ENCODE peak calls at places on chromosomes 5 and 9, in nine cellular contexts. Z is left ventricle myocardium inferior; H is GM12878; M is A549; L is fibroblast of lung; G is CD4-positive, alpha-beta T cell; O is MCF 10A; V is NB4; T is nephron progenitor cell. I is an unnamed sample.

GRCh38 chr5:31537856-31538255 is 5.8 kb downstream of the C5orf22 start:
- DNase-seq in Z (no peak), H (no peak), M (no peak), L (peak), G (no peak), O (no peak), V (no peak), T (no peak), I (no peak)

GRCh38 chr5:71925608-71926091 is 181.6 kb upstream of the MAP1B start:
- DNase-seq in Z (peak), H (no peak), M (peak), L (peak), G (no peak), O (no peak), V (no peak), T (no peak), I (no peak)

GRCh38 chr9:137493163-137494103 is 34.3 kb upstream of the NSMF start:
- DNase-seq in Z (no peak), H (no peak), M (no peak), L (peak), G (no peak), O (peak), V (no peak), T (no peak), I (no peak)

GRCh38 chr9:111118256-111118950 is 80.1 kb upstream of the LPAR1 start:
- DNase-seq in Z (no peak), H (no peak), M (no peak), L (peak), G (no peak), O (no peak), V (no peak), T (no peak), I (no peak)

GRCh38 chr5:128881609-128882008 is 83.7 kb upstream of the SLC27A6 start:
- DNase-seq in Z (no peak), H (no peak), M (no peak), L (no peak), G (no peak), O (no peak), V (no peak), T (no peak), I (no peak)

GRCh38 chr9:109411818-109412352 is 86.2 kb downstream of the PTPN3 start:
- DNase-seq in Z (no peak), H (peak), M (peak), L (peak), G (no peak), O (peak), V (peak), T (no peak), I (peak)

GRCh38 chr9:21570643-21571275 is 88.6 kb upstream of the IFNE start:
- DNase-seq in Z (no peak), H (no peak), M (no peak), L (no peak), G (no peak), O (no peak), V (no peak), T (no peak), I (no peak)

GRCh38 chr5:152638996-152639552 is 234.0 kb upstream of the NMUR2 start:
- DNase-seq in Z (no peak), H (no peak), M (no peak), L (no peak), G (no peak), O (no peak), V (no peak), T (no peak), I (no peak)

GRCh38 chr9:81687521-81688261 is 1.7 kb downstream of the TLE1 start:
- DNase-seq in Z (peak), H (no peak), M (peak), L (peak), G (no peak), O (peak), V (peak), T (peak), I (no peak)

GRCh38 chr5:107670927-107671741 is at the start of gene EFNA5:
- DNase-seq in Z (peak), H (no peak), M (peak), L (peak), G (no peak), O (peak), V (peak), T (peak), I (no peak)

GRCh38 chr5:139335811-139336210 is 5.8 kb upstream of the PAIP2 start:
- DNase-seq in Z (no peak), H (no peak), M (no peak), L (no peak), G (no peak), O (no peak), V (peak), T (no peak), I (no peak)

GRCh38 chr5:113202904-113203716 is 226.5 kb downstream of the DCP2 start:
- DNase-seq in Z (peak), H (no peak), M (peak), L (peak), G (no peak), O (peak), V (no peak), T (peak), I (peak)

GRCh38 chr5:28077291-28078240 is 1039.2 kb upstream of the CDH9 start:
- DNase-seq in Z (no peak), H (no peak), M (no peak), L (no peak), G (no peak), O (no peak), V (no peak), T (no peak), I (no peak)

GRCh38 chr9:71891557-71892189 is 19.3 kb downstream of the ABHD17B start:
- DNase-seq in Z (no peak), H (no peak), M (no peak), L (no peak), G (no peak), O (no peak), V (no peak), T (no peak), I (no peak)

GRCh38 chr5:55904152-55904551 is 53.0 kb downstream of the IL31RA start:
- DNase-seq in Z (peak), H (no peak), M (no peak), L (peak), G (no peak), O (peak), V (no peak), T (no peak), I (peak)

GRCh38 chr5:113505181-113505580 is 8.3 kb upstream of the YTHDC2 start:
- DNase-seq in Z (no peak), H (no peak), M (no peak), L (peak), G (no peak), O (peak), V (no peak), T (no peak), I (no peak)

GRCh38 chr5:127757576-127757975 is 54.4 kb downstream of the CCDC192 start:
- DNase-seq in Z (no peak), H (peak), M (peak), L (peak), G (no peak), O (peak), V (peak), T (no peak), I (peak)

GRCh38 chr9:92716557-92716956 is 46.6 kb upstream of the IPPK start:
- DNase-seq in Z (peak), H (no peak), M (peak), L (peak), G (peak), O (peak), V (peak), T (peak), I (no peak)

GRCh38 chr5:96113170-96113939 is 151.7 kb upstream of the ELL2 start:
- DNase-seq in Z (peak), H (no peak), M (no peak), L (no peak), G (no peak), O (peak), V (no peak), T (no peak), I (no peak)

GRCh38 chr5:101878190-101878589 is 417.9 kb downstream of the SLCO4C1 start:
- DNase-seq in Z (no peak), H (no peak), M (no peak), L (no peak), G (no peak), O (no peak), V (no peak), T (no peak), I (no peak)

GRCh38 chr9:93663877-93664548 is 87.6 kb downstream of the PHF2 start:
- DNase-seq in Z (peak), H (no peak), M (no peak), L (no peak), G (no peak), O (no peak), V (no peak), T (no peak), I (no peak)

GRCh38 chr5:135433626-135434426 is 13.3 kb downstream of the DCANP1 start:
- DNase-seq in Z (no peak), H (no peak), M (no peak), L (no peak), G (no peak), O (no peak), V (peak), T (no peak), I (no peak)

GRCh38 chr9:69594180-69594579 is 78.0 kb downstream of the APBA1 start:
- DNase-seq in Z (no peak), H (no peak), M (no peak), L (no peak), G (no peak), O (no peak), V (no peak), T (no peak), I (no peak)

GRCh38 chr5:111394580-111394979 is 117.8 kb downstream of the STARD4 start:
- DNase-seq in Z (no peak), H (no peak), M (no peak), L (peak), G (no peak), O (peak), V (peak), T (no peak), I (no peak)

GRCh38 chr5:127072861-127073846 is at the start of gene C5orf63:
- DNase-seq in Z (peak), H (peak), M (peak), L (peak), G (peak), O (peak), V (peak), T (no peak), I (no peak)

GRCh38 chr5:83925321-83925877 is 204.7 kb upstream of the HAPLN1 start:
- DNase-seq in Z (no peak), H (no peak), M (no peak), L (peak), G (no peak), O (no peak), V (no peak), T (no peak), I (peak)

GRCh38 chr9:79711874-79712273 is 140.1 kb downstream of the TLE4 start:
- DNase-seq in Z (no peak), H (no peak), M (no peak), L (no peak), G (no peak), O (no peak), V (no peak), T (no peak), I (no peak)

GRCh38 chr5:172659909-172660628 is 19.0 kb downstream of the NEURL1B start:
- DNase-seq in Z (peak), H (no peak), M (peak), L (peak), G (no peak), O (no peak), V (peak), T (peak), I (no peak)

GRCh38 chr9:35659340-35659739 is 1.2 kb downstream of the CCDC107 start:
- DNase-seq in Z (no peak), H (no peak), M (no peak), L (peak), G (no peak), O (peak), V (peak), T (no peak), I (no peak)

GRCh38 chr5:159982421-159983173 is 26.3 kb upstream of the TTC1 start:
- DNase-seq in Z (no peak), H (no peak), M (no peak), L (no peak), G (no peak), O (peak), V (no peak), T (no peak), I (no peak)

GRCh38 chr9:126614455-126615248 is 924 bp downstream of the LMX1B start:
- DNase-seq in Z (no peak), H (no peak), M (no peak), L (no peak), G (no peak), O (no peak), V (no peak), T (peak), I (no peak)

GRCh38 chr5:120516799-120517198 is 52.7 kb downstream of the PRR16 start:
- DNase-seq in Z (no peak), H (no peak), M (no peak), L (peak), G (no peak), O (peak), V (no peak), T (no peak), I (peak)

GRCh38 chr5:66615894-66616293 is 19.7 kb downstream of the MAST4 start:
- DNase-seq in Z (no peak), H (no peak), M (no peak), L (no peak), G (no peak), O (no peak), V (no peak), T (no peak), I (no peak)

GRCh38 chr5:17275279-17276158 is 58.1 kb downstream of the BASP1 start:
- DNase-seq in Z (no peak), H (no peak), M (no peak), L (no peak), G (no peak), O (no peak), V (no peak), T (no peak), I (no peak)

GRCh38 chr9:20369391-20369790 is 252.9 kb downstream of the MLLT3 start:
- DNase-seq in Z (no peak), H (no peak), M (no peak), L (no peak), G (no peak), O (no peak), V (no peak), T (no peak), I (no peak)
- TF ChIP-seq CTCF in Z (peak), H (peak), M (no peak), L (no peak), G (no peak), O (no peak), V (no peak), T (no peak), I (no peak)

DNA sequence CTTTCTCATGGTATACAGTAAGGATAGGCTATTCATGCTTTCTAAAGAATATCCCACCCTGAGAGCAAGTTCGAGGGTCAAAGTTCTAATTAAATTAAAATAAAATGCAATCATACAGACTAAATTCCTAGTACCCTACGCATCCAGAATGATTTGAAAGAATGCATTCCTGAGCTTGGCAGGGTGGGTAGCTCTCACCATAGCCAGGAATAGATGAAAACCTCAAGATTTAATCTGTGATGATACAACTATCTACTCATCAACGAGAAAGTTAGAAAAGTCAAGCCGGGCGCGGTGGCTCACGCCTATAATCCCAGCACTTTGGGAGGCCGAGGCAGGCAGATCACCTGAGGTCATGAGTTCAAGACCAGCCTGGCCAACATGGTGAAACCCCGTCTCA is 32.3 kb downstream of the SERINC5 start:
- DNase-seq in Z (no peak), H (no peak), M (no peak), L (peak), G (no peak), O (no peak), V (no peak), T (no peak), I (no peak)
- TF ChIP-seq CTCF in Z (no peak), H (no peak), M (no peak), L (no peak), G (no peak), O (no peak), V (no peak), T (no peak), I (no peak)

DNA sequence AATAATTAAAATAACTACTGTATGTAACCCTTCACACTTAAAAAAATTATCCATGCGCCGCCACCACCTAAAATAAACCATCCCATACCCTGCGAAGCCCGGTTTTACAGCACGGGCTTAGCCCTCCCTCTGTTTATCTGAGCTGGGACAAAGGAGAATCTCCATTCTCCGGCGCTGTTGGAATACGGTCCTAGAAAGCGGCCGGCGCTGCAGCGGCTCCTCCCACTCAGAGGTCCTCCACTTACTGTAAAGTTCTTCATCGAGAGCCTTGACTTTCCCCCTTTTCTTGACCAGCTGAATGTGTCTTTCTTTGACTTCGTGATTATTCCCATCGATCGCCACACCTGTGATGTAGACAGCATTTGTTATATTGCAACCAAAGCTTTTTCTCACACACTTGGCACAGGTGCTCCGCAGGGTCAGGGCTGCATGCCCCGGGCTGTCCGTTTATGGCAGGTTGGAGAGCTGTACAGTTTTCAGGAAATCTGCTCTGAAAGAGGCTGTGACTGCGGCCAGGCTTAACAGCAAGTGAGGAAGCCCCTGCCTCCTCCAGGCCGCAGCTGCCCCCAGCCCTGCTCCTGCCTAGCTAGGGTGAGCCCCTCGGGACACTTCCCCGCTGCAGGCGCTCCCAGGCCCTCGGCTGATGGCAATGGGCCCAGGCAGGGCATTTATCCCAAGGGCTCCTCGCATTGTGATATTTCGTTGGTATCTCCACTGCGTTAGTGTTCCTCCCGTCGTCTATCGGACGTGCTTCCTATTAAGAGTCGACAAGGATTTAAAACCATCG is 16.7 kb downstream of the GFPT2 start:
- DNase-seq in Z (no peak), H (no peak), M (no peak), L (no peak), G (no peak), O (no peak), V (no peak), T (no peak), I (no peak)
- TF ChIP-seq CTCF in Z (no peak), H (no peak), M (no peak), L (no peak), G (no peak), O (no peak), V (no peak), T (no peak), I (no peak)

DNA sequence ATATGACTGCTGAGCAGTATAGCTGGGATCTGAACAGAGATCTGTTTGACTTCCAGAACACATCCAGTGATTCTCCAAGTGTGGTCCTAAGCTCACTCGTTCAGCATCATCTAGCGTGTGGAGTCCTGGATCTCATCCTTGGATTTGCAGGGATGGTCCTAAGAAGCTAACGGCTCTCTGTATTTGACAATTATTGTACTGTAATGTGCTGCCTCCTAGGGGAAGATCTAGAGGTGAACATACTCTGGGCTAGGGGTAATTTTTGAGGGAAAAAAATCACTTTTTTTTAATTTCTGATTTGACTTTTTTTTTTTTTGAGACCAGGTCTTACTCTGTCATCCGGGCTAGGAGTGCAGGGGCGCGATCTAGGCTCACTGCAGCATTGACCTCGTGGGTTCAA is 1.5 kb downstream of the SLC26A2 start:
- DNase-seq in Z (no peak), H (no peak), M (peak), L (peak), G (no peak), O (peak), V (peak), T (no peak), I (peak)
- TF ChIP-seq CTCF in Z (peak), H (peak), M (peak), L (peak), G (peak), O (peak), V (peak), T (peak), I (peak)